ENCODE peak calls at places on chromosomes 16 and 17, in ten cellular contexts. Z is body of pancreas, S is stomach, W is thyroid gland, J is esophagus squamous epithelium, O is adrenal gland, F is ovary, P is sigmoid colon, L is heart left ventricle, V is A549. G is an unnamed sample.

GRCh38 chr16:89723279-89724250 is 2.2 kb downstream of the ZNF276 start:
- DNase-seq in O (peak), F (peak), W (peak), J (no peak), L (peak), P (peak), Z (peak), S (peak), V (no peak), G (no peak)

GRCh38 chr16:53435066-53435688 is 906 bp downstream of the RBL2 start:
- DNase-seq in Z (peak), O (peak), P (peak), F (peak), S (peak), V (peak), W (peak), J (peak), L (peak), G (peak)

GRCh38 chr16:10970065-10970464 is 25.7 kb downstream of the CLEC16A start:
- DNase-seq in W (no peak), P (no peak), V (no peak), S (no peak), O (no peak), L (no peak), Z (no peak), F (no peak), J (no peak), G (no peak)

GRCh38 chr16:47774661-47775060 is 313.5 kb downstream of the PHKB start:
- DNase-seq in S (peak), P (no peak), J (no peak), W (no peak), L (no peak), O (no peak), F (no peak), V (peak), Z (no peak), G (no peak)

GRCh38 chr17:850828-851759 is 68.9 kb downstream of the MRM3 start:
- DNase-seq in P (peak), S (no peak), F (peak), O (no peak), V (no peak), J (no peak), L (peak), W (no peak), Z (peak), G (no peak)

GRCh38 chr17:42632949-42633444 is 23.5 kb downstream of the TUBG1 start:
- DNase-seq in O (peak), S (peak), Z (peak), L (no peak), J (no peak), P (no peak), F (no peak), V (no peak), W (no peak), G (no peak)

GRCh38 chr16:48903054-48903453 is 293.1 kb upstream of the N4BP1 start:
- DNase-seq in S (no peak), O (no peak), W (no peak), P (no peak), Z (no peak), V (no peak), F (no peak), L (no peak), J (no peak), G (no peak)

GRCh38 chr17:6591599-6592158 is 35.3 kb upstream of the PITPNM3 start:
- DNase-seq in Z (no peak), L (no peak), S (no peak), V (peak), P (no peak), O (peak), F (no peak), J (no peak), W (no peak), G (peak)

GRCh38 chr16:48912360-48912759 is 302.4 kb upstream of the N4BP1 start:
- DNase-seq in S (no peak), L (no peak), V (no peak), W (peak), P (no peak), O (no peak), J (no peak), F (no peak), Z (no peak), G (no peak)

GRCh38 chr16:60203525-60204124 is 1469.5 kb upstream of the GOT2 start:
- DNase-seq in S (no peak), W (no peak), Z (no peak), P (no peak), V (peak), J (no peak), F (no peak), L (no peak), O (no peak), G (no peak)

GRCh38 chr17:35731932-35732805 is 730 bp downstream of the RASL10B start:
- DNase-seq in W (no peak), S (no peak), F (no peak), Z (no peak), L (no peak), J (no peak), P (no peak), O (no peak), V (no peak), G (no peak)

GRCh38 chr17:3590231-3590630 is 19.0 kb downstream of the TRPV1 start:
- DNase-seq in W (no peak), Z (no peak), V (no peak), F (no peak), S (no peak), P (no peak), J (no peak), O (no peak), L (no peak), G (no peak)

GRCh38 chr16:15648135-15648730 is 1.8 kb upstream of the NDE1 start:
- DNase-seq in F (no peak), J (no peak), P (no peak), S (no peak), L (no peak), Z (no peak), W (no peak), O (no peak), V (no peak), G (no peak)

GRCh38 chr16:1003551-1004347 is 22.2 kb downstream of the SOX8 start:
- DNase-seq in S (no peak), W (no peak), L (no peak), O (no peak), V (no peak), J (no peak), F (no peak), P (no peak), Z (no peak), G (peak)

GRCh38 chr16:11310634-11310977 is 29.5 kb upstream of the PRM1 start:
- DNase-seq in J (no peak), V (no peak), W (no peak), S (no peak), P (no peak), Z (no peak), L (no peak), F (no peak), O (no peak), G (no peak)

GRCh38 chr17:31726980-31727427 is 132.0 kb downstream of the COPRS start:
- DNase-seq in L (no peak), O (no peak), Z (no peak), J (no peak), P (no peak), V (no peak), S (no peak), F (no peak), W (no peak), G (no peak)

GRCh38 chr17:17892009-17892408 is 55.2 kb upstream of the SREBF1 start:
- DNase-seq in S (no peak), F (no peak), W (no peak), Z (no peak), O (no peak), J (no peak), V (no peak), L (no peak), P (no peak), G (no peak)

GRCh38 chr16:89408315-89408714 is 82.0 kb downstream of the ANKRD11 start:
- DNase-seq in F (no peak), S (no peak), Z (peak), J (no peak), L (peak), P (no peak), O (peak), V (no peak), W (peak), G (no peak)

GRCh38 chr16:46717692-46718091 is 28.2 kb downstream of the ORC6 start:
- DNase-seq in Z (no peak), V (no peak), L (no peak), J (no peak), P (no peak), S (no peak), F (no peak), O (no peak), W (no peak), G (no peak)

DNA sequence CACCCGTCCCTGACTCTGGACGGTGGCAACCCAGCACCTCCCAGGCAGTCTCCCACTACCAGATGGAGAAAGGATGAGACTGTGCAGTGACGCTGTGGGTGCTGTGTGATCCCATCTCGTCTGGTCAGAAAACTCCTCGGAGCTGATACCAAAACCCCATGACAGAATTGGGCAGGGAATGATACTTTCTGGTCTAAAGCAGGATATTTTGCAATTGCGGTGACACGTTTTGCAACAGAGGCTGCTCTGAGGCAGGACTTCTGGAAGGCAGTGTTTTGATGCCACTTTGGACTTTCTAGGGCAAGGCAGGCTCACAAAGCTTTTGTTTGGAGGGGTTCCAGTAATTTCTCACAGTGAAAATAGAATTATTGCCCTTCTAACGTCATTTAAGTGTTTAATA is 2.7 kb upstream of the MEFV start:
- DNase-seq in S (peak), P (peak), Z (peak), F (no peak), V (no peak), L (peak), W (no peak), O (peak), J (no peak), G (no peak)
- TF ChIP-seq POLR2A in S (no peak), P (no peak), Z (no peak), F (no peak), V (no peak), L (no peak), W (no peak), O (no peak), J (no peak), G (no peak)

DNA sequence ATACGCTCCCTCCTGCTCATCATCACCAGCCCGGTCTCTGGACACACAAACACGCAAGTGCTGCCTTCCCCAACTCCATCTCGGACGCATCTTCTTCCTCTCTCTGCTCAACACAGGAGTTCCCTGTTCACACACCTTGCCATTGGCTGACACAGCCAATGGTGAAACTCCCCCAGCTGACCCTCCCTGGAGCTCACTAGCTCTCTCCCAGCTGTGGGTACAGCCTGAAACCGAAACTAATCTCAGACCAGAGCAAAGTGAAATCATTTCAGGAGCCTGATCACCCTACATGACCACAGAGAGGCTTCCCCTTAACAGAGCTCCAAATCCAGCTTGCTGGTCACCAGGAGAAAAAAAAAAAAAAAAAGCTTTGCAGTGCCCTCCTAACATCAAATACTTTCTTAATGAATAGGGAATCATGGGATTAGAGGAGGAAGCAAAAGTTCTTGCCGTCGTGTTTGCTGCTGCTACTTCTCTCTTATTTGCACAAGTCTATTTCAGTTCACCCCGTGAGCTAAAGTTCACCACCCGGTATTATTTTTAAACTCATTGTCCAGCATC is 8.3 kb downstream of the CUEDC1 start:
- DNase-seq in W (peak), F (peak), Z (peak), J (no peak), O (peak), L (peak), V (peak), S (peak), P (peak), G (peak)
- TF ChIP-seq POLR2A in W (peak), F (no peak), Z (peak), J (no peak), O (no peak), L (no peak), V (no peak), S (no peak), P (no peak), G (no peak)

GRCh38 chr16:19856120-19856519 is 28.5 kb downstream of the GPRC5B start:
- DNase-seq in Z (no peak), W (no peak), P (no peak), O (no peak), J (no peak), V (no peak), F (no peak), S (no peak), L (no peak), G (no peak)
- TF ChIP-seq POLR2A in Z (no peak), W (no peak), P (no peak), O (no peak), J (no peak), V (no peak), F (no peak), S (no peak), L (no peak), G (no peak)

DNA sequence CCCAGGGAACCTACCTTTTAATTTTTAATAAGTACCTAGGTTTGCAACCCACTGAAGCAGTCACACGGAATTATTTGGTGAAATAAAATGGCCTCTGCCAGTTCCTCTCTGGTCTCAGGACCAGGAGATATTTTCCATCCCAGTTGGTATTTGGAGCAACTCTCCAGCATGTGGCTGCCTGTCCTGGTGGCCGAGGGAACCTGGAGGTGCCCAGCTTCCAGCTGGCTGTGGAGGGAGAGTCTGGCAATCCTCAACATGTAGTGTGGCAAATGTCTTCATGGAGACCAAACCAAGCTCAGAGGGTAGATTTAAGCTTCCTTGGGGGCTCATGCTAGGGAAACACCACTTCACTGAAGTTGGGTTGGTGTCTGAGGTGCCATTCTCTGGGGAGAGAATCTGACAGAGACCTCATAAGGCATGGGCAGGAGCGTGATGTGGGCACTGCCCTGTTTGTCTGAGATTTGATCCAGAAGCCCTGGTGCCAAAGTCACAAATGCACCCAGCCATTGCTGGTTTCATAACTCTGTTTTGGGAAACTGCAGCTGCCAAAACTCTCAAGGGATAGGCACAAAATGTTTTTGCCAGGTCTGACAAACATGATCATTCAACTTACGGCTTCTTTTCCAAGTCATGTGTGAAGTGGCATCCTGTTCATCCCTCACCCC is 2.8 kb downstream of the MT1X start:
- DNase-seq in V (no peak), F (no peak), P (peak), Z (peak), W (peak), J (no peak), L (no peak), O (no peak), S (no peak), G (no peak)
- TF ChIP-seq POLR2A in V (no peak), F (no peak), P (no peak), Z (peak), W (peak), J (peak), L (no peak), O (no peak), S (no peak), G (no peak)

GRCh38 chr16:69328854-69329316 is 1.5 kb downstream of the PDF start:
- DNase-seq in O (peak), F (no peak), L (no peak), W (no peak), V (no peak), J (no peak), P (peak), S (no peak), Z (no peak), G (no peak)
- TF ChIP-seq POLR2A in O (no peak), F (no peak), L (no peak), W (no peak), V (no peak), J (no peak), P (no peak), S (no peak), Z (no peak), G (no peak)

DNA sequence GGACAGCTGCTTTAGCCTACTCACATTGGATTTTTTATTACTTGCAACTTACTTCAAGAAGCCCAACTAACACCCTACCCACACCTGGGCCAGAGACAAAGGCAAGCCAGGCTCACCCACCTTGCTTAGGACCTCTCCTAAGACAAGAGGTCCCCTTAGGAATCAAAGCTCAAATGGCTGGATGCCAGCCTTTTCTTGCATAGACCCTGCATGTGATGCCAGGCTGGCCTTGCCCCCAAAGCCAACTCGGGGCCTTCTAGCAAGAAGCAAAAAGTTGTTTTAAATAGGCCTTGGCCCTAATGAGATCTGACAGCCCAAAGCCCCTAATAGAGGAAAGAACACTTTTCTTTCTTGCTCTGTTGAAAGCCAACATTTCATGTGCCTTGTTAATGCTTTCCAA is 20.7 kb downstream of the GPRC5B start:
- DNase-seq in P (no peak), F (no peak), Z (no peak), S (no peak), J (no peak), L (no peak), V (no peak), O (no peak), W (no peak), G (no peak)
- TF ChIP-seq POLR2A in P (no peak), F (no peak), Z (no peak), S (no peak), J (no peak), L (no peak), V (no peak), O (no peak), W (no peak), G (no peak)

GRCh38 chr16:30894540-30895368 is 877 bp upstream of the BCL7C start:
- DNase-seq in Z (no peak), V (no peak), O (peak), W (no peak), F (no peak), L (no peak), P (no peak), J (no peak), S (no peak), G (no peak)

GRCh38 chr16:30896203-30896889 is at the start of gene CTF1:
- DNase-seq in F (peak), Z (peak), J (no peak), S (peak), O (peak), L (peak), V (no peak), P (peak), W (peak), G (peak)

GRCh38 chr16:30899794-30900193 is 3.4 kb downstream of the CTF1 start:
- DNase-seq in Z (no peak), F (no peak), L (no peak), O (no peak), J (no peak), V (no peak), P (no peak), W (no peak), S (no peak), G (no peak)

GRCh38 chr16:30895592-30896202 is 717 bp upstream of the CTF1 start:
- DNase-seq in V (peak), Z (no peak), P (no peak), J (no peak), L (no peak), W (no peak), O (no peak), S (no peak), F (no peak), G (no peak)

GRCh38 chr16:30896890-30897730 is 696 bp downstream of the CTF1 start:
- DNase-seq in S (peak), O (peak), W (peak), J (peak), V (peak), P (peak), Z (peak), F (peak), L (peak), G (peak)
- TF ChIP-seq POLR2A in S (no peak), O (peak), W (no peak), J (peak), V (no peak), P (no peak), Z (peak), F (no peak), L (no peak), G (peak)

GRCh38 chr16:17029602-17030350 is 441.0 kb downstream of the XYLT1 start:
- DNase-seq in J (no peak), Z (no peak), V (no peak), S (no peak), L (no peak), W (no peak), F (no peak), P (no peak), O (no peak), G (no peak)

GRCh38 chr16:17027488-17028129 is 443.2 kb downstream of the XYLT1 start:
- DNase-seq in S (no peak), J (no peak), P (no peak), L (no peak), F (no peak), O (no peak), Z (no peak), V (no peak), W (no peak), G (no peak)

GRCh38 chr16:17034477-17035252 is 436.1 kb downstream of the XYLT1 start:
- DNase-seq in Z (no peak), F (no peak), L (no peak), V (no peak), J (no peak), P (no peak), O (no peak), S (no peak), W (no peak), G (no peak)

GRCh38 chr16:17032332-17032731 is 438.4 kb downstream of the XYLT1 start:
- DNase-seq in O (no peak), V (peak), S (no peak), W (no peak), Z (no peak), J (no peak), P (no peak), L (no peak), F (no peak), G (no peak)

DNA sequence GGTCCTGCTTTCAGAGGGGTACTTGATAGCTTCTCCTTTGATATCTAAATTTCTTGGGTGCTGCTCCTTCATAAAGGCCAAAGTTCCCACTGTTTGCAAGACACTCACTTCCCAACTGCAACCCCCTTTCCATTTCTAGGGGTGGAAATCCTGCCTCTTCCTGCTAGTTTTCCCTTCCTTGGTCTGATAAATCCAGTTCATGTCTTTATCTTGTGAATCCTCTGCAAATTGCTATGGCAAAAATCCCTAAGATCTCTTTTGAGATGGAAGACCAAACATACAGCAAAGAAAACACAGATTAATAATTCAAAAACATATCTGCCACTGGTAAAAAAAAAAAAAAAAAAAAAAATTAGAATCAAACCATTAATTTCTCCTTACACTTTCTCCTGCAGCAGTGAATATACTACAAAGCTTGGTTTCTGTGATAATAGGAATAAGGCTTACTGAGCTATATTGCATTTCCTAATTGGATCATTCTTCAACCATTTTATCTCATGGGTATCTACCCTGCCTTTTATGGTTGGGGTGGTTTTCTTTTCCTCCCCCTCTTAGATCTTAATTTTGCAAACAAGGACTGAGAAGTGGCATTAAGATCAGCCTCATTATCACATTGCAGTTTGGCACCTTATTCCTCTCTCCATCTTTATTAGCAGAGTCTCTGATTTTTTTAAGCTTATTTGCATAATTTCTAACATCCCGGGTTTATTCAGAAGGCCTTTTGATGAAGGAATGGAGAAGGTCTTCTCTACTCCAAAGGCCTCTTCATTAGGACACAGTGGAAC is 439.1 kb downstream of the XYLT1 start:
- DNase-seq in V (no peak), O (no peak), W (no peak), L (no peak), S (no peak), J (no peak), F (no peak), Z (no peak), P (no peak), G (no peak)
- TF ChIP-seq POLR2A in V (no peak), O (no peak), W (no peak), L (no peak), S (no peak), J (no peak), F (no peak), Z (no peak), P (no peak), G (no peak)